ENCODE peak calls at places on chromosomes 16 and 17, in seven cellular contexts. M is MG63; S is CD4-positive, alpha-beta T cell; Z is lower lobe of right lung; D is heart right ventricle; N is uterus; P is PC-3. G is an unnamed sample. For H3K9me3, the result is how much of the 10 kb centered on the place peaks cover.

GRCh38 chr17:71883845-71884244 is 237.0 kb upstream of the SOX9 start:
- DNase-seq in M (no peak), S (no peak), Z (no peak), D (no peak), N (no peak), P (no peak), G (no peak)

GRCh38 chr17:49003557-49004511 is 6.6 kb downstream of the IGF2BP1 start:
- DNase-seq in M (no peak), S (no peak), Z (no peak), D (no peak), N (no peak), P (no peak), G (no peak)

GRCh38 chr17:55062921-55063320 is 94.4 kb downstream of the STXBP4 start:
- DNase-seq in M (peak), S (no peak), Z (no peak), D (no peak), N (no peak), P (peak), G (peak)

GRCh38 chr16:17474037-17474436 is 3.3 kb upstream of the XYLT1 start:
- DNase-seq in M (peak), S (no peak), Z (no peak), D (no peak), N (no peak), P (no peak), G (no peak)

GRCh38 chr17:76485569-76485968 is 15.7 kb downstream of the RHBDF2 start:
- DNase-seq in M (no peak), S (no peak), Z (peak), D (no peak), N (no peak), P (no peak), G (no peak)

GRCh38 chr16:67965668-67966548 is 2.5 kb downstream of the SLC12A4 start:
- DNase-seq in M (no peak), S (no peak), Z (no peak), D (no peak), N (no peak), P (no peak), G (no peak)

GRCh38 chr16:87878704-87879103 is 9.4 kb upstream of the SLC7A5 start:
- DNase-seq in M (no peak), S (no peak), Z (no peak), D (no peak), N (no peak), P (no peak), G (no peak)

GRCh38 chr16:50797456-50797855 is 55.6 kb downstream of the CYLD start:
- DNase-seq in M (no peak), S (no peak), Z (no peak), D (no peak), N (no peak), P (no peak), G (peak)

GRCh38 chr17:65556014-65556909 is 5.2 kb downstream of the AXIN2 start:
- DNase-seq in M (peak), S (peak), Z (peak), D (peak), N (peak), P (peak), G (no peak)

DNA sequence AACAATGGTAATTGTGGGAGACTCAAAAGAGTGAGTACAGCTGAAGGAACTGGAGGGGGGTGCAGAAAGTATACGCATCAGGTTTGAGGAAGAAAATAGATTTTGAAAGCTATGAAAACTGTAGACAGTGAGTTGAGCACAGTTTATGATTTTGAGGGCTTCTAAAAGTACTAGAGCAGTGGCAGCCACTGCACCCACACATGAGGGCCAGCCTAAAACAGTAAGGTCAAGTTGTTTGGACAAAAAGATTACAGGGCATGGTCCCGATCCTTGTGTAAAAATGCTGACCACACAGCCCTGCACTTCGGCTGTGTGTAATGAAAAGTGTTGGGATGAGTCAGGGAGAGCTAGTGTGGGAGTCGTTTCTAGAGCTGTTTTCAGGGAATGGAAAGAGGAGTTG is 2282.1 kb downstream of the TP53TG3F start:
- DNase-seq in M (no peak), S (no peak), Z (no peak), D (no peak), N (no peak), P (no peak), G (no peak)
- H3K9me3 ChIP-seq in M (under half), S (under half), Z (under half), D (under half), N (under half), P (under half), G (under half)

GRCh38 chr17:7935859-7936258 is 3.9 kb downstream of the CNTROB start:
- DNase-seq in M (no peak), S (no peak), Z (no peak), D (no peak), N (no peak), P (no peak), G (no peak)

GRCh38 chr17:7932483-7932891 is 481 bp downstream of the CNTROB start:
- DNase-seq in M (peak), S (no peak), Z (peak), D (no peak), N (peak), P (peak), G (peak)

GRCh38 chr17:7930841-7931631 is 710 bp downstream of the TRAPPC1 start:
- DNase-seq in M (no peak), S (no peak), Z (no peak), D (no peak), N (no peak), P (no peak), G (no peak)

GRCh38 chr17:7931709-7932482 is at the start of the genes CNTROB and TRAPPC1:
- DNase-seq in M (peak), S (peak), Z (peak), D (peak), N (peak), P (peak), G (peak)

GRCh38 chr17:7932949-7933348 is 943 bp downstream of the CNTROB start:
- DNase-seq in M (peak), S (no peak), Z (peak), D (no peak), N (peak), P (peak), G (peak)
- H3K9me3 ChIP-seq in M (under half), S (under half), Z (under half), D (under half), N (under half), P (under half), G (under half)

GRCh38 chr17:77706938-77707337 is 251.6 kb upstream of the TNRC6C start:
- DNase-seq in M (no peak), S (no peak), Z (no peak), D (no peak), N (no peak), P (no peak), G (no peak)
- H3K9me3 ChIP-seq in M (under half), S (under half), Z (under half), D (under half), N (under half), P (under half), G (under half)

GRCh38 chr17:31663576-31663975 is 195.5 kb downstream of the COPRS start:
- DNase-seq in M (no peak), S (no peak), Z (no peak), D (no peak), N (no peak), P (no peak), G (no peak)
- H3K9me3 ChIP-seq in M (under half), S (under half), Z (under half), D (under half), N (under half), P (under half), G (under half)

GRCh38 chr16:73447850-73448249 is 399.9 kb upstream of the ZFHX3 start:
- DNase-seq in M (no peak), S (no peak), Z (no peak), D (no peak), N (no peak), P (no peak), G (no peak)
- H3K9me3 ChIP-seq in M (under half), S (under half), Z (under half), D (half or more), N (under half), P (under half), G (under half)